ENCODE peak calls at places on chromosomes 11 and 22, in five cellular contexts. One of them, this sample, is unnamed.
A peak's percentile ranks its signal among the peaks of the same experiment; 100 is the strongest.

GRCh38 chr11:106493751-106494150 is 416.3 kb downstream of the AASDHPPT start:
- DNase-seq in GM12878: no peak
- DNase-seq in NT2/D1: no peak
- DNase-seq in H1: no peak
- DNase-seq in HepG2: peak; percentile 12
- DNase-seq in this sample: no peak

GRCh38 chr22:19868773-19869471 is 14.2 kb upstream of the GNB1L start:
- DNase-seq in HepG2: no peak
- DNase-seq in NT2/D1: no peak
- DNase-seq in H1: no peak
- DNase-seq in GM12878: no peak
- DNase-seq in this sample: no peak

GRCh38 chr22:23565288-23565941 is 14.7 kb downstream of the IGLL1 start:
- DNase-seq in GM12878: no peak
- DNase-seq in HepG2: no peak
- DNase-seq in NT2/D1: peak; percentile 27
- DNase-seq in H1: no peak
- DNase-seq in this sample: peak; percentile 60

GRCh38 chr11:121435132-121435531 is 17.0 kb upstream of the SORL1 start:
- DNase-seq in H1: no peak
- DNase-seq in NT2/D1: no peak
- DNase-seq in HepG2: no peak
- DNase-seq in GM12878: no peak
- DNase-seq in this sample: no peak

GRCh38 chr11:282630-283360 is 4.6 kb downstream of the NLRP6 start:
- DNase-seq in NT2/D1: no peak
- DNase-seq in H1: no peak
- DNase-seq in GM12878: no peak
- DNase-seq in HepG2: no peak
- DNase-seq in this sample: no peak

GRCh38 chr11:109229682-109230081 is 192.3 kb upstream of the C11orf87 start:
- DNase-seq in GM12878: no peak
- DNase-seq in H1: no peak
- DNase-seq in NT2/D1: no peak
- DNase-seq in HepG2: no peak
- DNase-seq in this sample: no peak

GRCh38 chr22:38947321-38948112 is 9.9 kb upstream of the APOBEC3A start:
- DNase-seq in NT2/D1: no peak
- DNase-seq in HepG2: no peak
- DNase-seq in H1: no peak
- DNase-seq in GM12878: no peak
- DNase-seq in this sample: no peak

GRCh38 chr11:128476729-128477128 is 110.6 kb downstream of the ETS1 start:
- DNase-seq in NT2/D1: no peak
- DNase-seq in H1: no peak
- DNase-seq in GM12878: no peak
- DNase-seq in HepG2: no peak
- DNase-seq in this sample: no peak

GRCh38 chr11:27518522-27518921 is 12.0 kb upstream of the LIN7C start:
- DNase-seq in H1: no peak
- DNase-seq in NT2/D1: no peak
- DNase-seq in HepG2: no peak
- DNase-seq in GM12878: no peak
- DNase-seq in this sample: no peak

GRCh38 chr11:68470304-68470811 is 9.8 kb downstream of the PPP6R3 start:
- DNase-seq in NT2/D1: no peak
- DNase-seq in HepG2: no peak
- DNase-seq in H1: no peak
- DNase-seq in GM12878: no peak
- DNase-seq in this sample: no peak

GRCh38 chr22:22895776-22896445 is 8.3 kb downstream of the IGLL5 start:
- DNase-seq in NT2/D1: no peak
- DNase-seq in H1: no peak
- DNase-seq in GM12878: no peak
- DNase-seq in HepG2: no peak
- DNase-seq in this sample: no peak

GRCh38 chr11:34960277-34960676 is 43.9 kb downstream of the PDHX start:
- DNase-seq in NT2/D1: no peak
- DNase-seq in HepG2: no peak
- DNase-seq in H1: no peak
- DNase-seq in GM12878: no peak
- DNase-seq in this sample: no peak

GRCh38 chr11:34566736-34567135 is 53.1 kb upstream of the ELF5 start:
- DNase-seq in NT2/D1: no peak
- DNase-seq in H1: no peak
- DNase-seq in HepG2: no peak
- DNase-seq in GM12878: no peak
- DNase-seq in this sample: no peak

GRCh38 chr22:39355080-39355479 is 5.3 kb downstream of the SYNGR1 start:
- DNase-seq in NT2/D1: no peak
- DNase-seq in H1: no peak
- DNase-seq in HepG2: no peak
- DNase-seq in GM12878: no peak
- DNase-seq in this sample: no peak

GRCh38 chr11:107969219-107969618 is 39.5 kb upstream of the CUL5 start:
- DNase-seq in H1: no peak
- DNase-seq in HepG2: no peak
- DNase-seq in NT2/D1: no peak
- DNase-seq in GM12878: no peak
- DNase-seq in this sample: peak; percentile 16

GRCh38 chr22:25563757-25564319 is 637 bp upstream of the GRK3 start:
- DNase-seq in H1: no peak
- DNase-seq in NT2/D1: no peak
- DNase-seq in GM12878: no peak
- DNase-seq in HepG2: peak; percentile 61
- DNase-seq in this sample: no peak

GRCh38 chr11:119130662-119131061 is 9.3 kb downstream of the HINFP start:
- DNase-seq in GM12878: no peak
- DNase-seq in NT2/D1: no peak
- DNase-seq in H1: no peak
- DNase-seq in HepG2: peak; percentile 56
- DNase-seq in this sample: no peak

GRCh38 chr22:34416321-34416900 is 496.1 kb upstream of the LARGE1 start:
- DNase-seq in HepG2: no peak
- DNase-seq in H1: no peak
- DNase-seq in GM12878: no peak
- DNase-seq in NT2/D1: no peak
- DNase-seq in this sample: no peak

GRCh38 chr22:27810566-27810965 is 9.0 kb upstream of the MN1 start:
- DNase-seq in GM12878: no peak
- DNase-seq in NT2/D1: no peak
- DNase-seq in HepG2: peak; percentile 40
- DNase-seq in H1: no peak
- DNase-seq in this sample: no peak

GRCh38 chr11:13781153-13781552 is 112.7 kb downstream of the FAR1 start:
- DNase-seq in H1: no peak
- DNase-seq in GM12878: no peak
- DNase-seq in NT2/D1: no peak
- DNase-seq in HepG2: peak; percentile 57
- DNase-seq in this sample: no peak

GRCh38 chr22:40799008-40799407 is 20.1 kb downstream of the SLC25A17 start:
- DNase-seq in GM12878: no peak
- DNase-seq in HepG2: no peak
- DNase-seq in NT2/D1: no peak
- DNase-seq in H1: no peak
- DNase-seq in this sample: no peak

GRCh38 chr11:62601364-62602140 is at the start of gene MTA2:
- DNase-seq in NT2/D1: peak; percentile 97
- DNase-seq in H1: peak; percentile 98
- DNase-seq in HepG2: peak; percentile 94
- DNase-seq in GM12878: peak; percentile 87
- DNase-seq in this sample: peak; percentile 97

GRCh38 chr22:31676700-31677099 is 14.7 kb upstream of the PISD start:
- DNase-seq in HepG2: no peak
- DNase-seq in GM12878: peak; percentile 66
- DNase-seq in NT2/D1: peak; percentile 80
- DNase-seq in H1: peak; percentile 86
- DNase-seq in this sample: no peak

GRCh38 chr22:36332623-36333331 is 55.0 kb downstream of the MYH9 start:
- DNase-seq in HepG2: no peak
- DNase-seq in GM12878: peak; percentile 59
- DNase-seq in NT2/D1: no peak
- DNase-seq in H1: no peak
- DNase-seq in this sample: no peak

DNA sequence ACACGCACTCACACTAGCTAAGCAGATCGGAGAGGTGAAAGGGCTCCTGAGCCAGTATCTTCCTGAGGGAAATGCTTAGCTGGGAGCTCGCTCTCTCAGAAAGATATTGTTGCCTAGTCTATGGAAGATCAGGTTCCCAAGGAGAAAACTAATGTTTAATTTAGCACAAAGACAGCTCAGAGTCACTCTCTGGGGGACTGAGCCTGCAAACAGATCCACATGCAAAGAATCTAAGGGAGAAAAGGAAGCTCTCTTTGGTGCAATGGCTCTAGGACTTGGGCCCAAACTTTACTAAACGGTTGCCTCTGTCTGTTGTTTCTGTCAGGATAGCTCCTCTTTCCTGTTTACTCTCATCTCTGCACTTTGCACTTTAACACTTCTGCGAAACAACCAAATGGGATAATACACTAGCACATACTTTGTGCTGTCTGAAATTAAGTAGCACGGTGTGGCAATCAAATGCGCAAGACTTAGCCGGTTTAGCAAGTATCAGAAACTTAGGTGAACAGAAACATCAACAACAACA is 10.7 kb downstream of the MAML2 start:
- DNase-seq in NT2/D1: no peak
- DNase-seq in H1: no peak
- DNase-seq in GM12878: no peak
- DNase-seq in HepG2: peak; percentile 83
- DNase-seq in this sample: no peak
- TF ChIP-seq SUZ12 in NT2/D1: no peak
- TF ChIP-seq SUZ12 in H1: no peak
- TF ChIP-seq SUZ12 in GM12878: no peak
- TF ChIP-seq SUZ12 in HepG2: no peak
- TF ChIP-seq SUZ12 in this sample: no peak

GRCh38 chr11:77789731-77790476 is 30.6 kb downstream of the RSF1 start:
- DNase-seq in HepG2: no peak
- DNase-seq in H1: no peak
- DNase-seq in NT2/D1: no peak
- DNase-seq in GM12878: no peak
- DNase-seq in this sample: no peak
- TF ChIP-seq SUZ12 in HepG2: no peak
- TF ChIP-seq SUZ12 in H1: no peak
- TF ChIP-seq SUZ12 in NT2/D1: no peak
- TF ChIP-seq SUZ12 in GM12878: no peak
- TF ChIP-seq SUZ12 in this sample: no peak

DNA sequence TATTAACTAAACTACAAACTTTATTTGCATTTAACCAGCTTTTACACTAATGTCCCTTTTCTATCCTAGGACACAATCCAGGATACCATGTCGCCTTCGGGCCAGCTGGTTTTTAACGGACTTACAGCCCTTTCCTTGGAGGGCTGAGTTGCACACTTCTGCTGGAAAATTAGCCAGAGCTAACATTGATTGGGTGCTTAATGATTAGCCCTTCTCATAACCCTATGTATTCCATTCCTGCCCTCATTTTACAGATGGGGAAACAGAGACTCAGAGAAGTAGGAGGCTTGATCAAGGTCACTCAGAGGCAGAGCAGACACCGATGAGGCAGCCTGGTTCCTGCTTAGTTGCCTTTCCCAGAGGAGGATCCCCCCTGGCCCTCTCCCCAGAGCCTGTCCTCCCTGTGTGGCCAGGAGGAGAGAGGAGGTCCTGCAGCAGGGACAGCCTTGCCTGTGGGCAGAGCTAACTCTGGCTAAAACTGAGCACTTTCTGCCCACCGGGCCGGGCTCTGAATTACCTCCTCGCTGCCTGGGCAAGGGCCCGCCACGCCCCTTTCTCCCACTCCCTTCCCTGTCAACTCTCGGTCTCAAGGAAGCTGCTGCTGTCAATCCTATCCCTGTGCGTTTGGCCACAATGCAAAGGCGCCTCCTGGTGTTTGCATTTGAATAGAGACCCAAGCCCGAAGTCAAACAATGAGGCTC is 59.6 kb upstream of the PAX6 start:
- DNase-seq in H1: peak; percentile 68
- DNase-seq in HepG2: peak; percentile 43
- DNase-seq in GM12878: no peak
- DNase-seq in NT2/D1: peak; percentile 84
- DNase-seq in this sample: peak; percentile 75
- TF ChIP-seq SUZ12 in H1: no peak
- TF ChIP-seq SUZ12 in HepG2: no peak
- TF ChIP-seq SUZ12 in GM12878: no peak
- TF ChIP-seq SUZ12 in NT2/D1: no peak
- TF ChIP-seq SUZ12 in this sample: no peak

GRCh38 chr11:3107608-3108182 is 50.5 kb upstream of the CARS1 start:
- DNase-seq in GM12878: no peak
- DNase-seq in H1: no peak
- DNase-seq in HepG2: no peak
- DNase-seq in NT2/D1: no peak
- DNase-seq in this sample: no peak

GRCh38 chr11:3104051-3104714 is 47.0 kb upstream of the CARS1 start:
- DNase-seq in H1: no peak
- DNase-seq in NT2/D1: no peak
- DNase-seq in GM12878: no peak
- DNase-seq in HepG2: no peak
- DNase-seq in this sample: no peak

GRCh38 chr11:3104961-3105790 is 48.0 kb upstream of the CARS1 start:
- DNase-seq in GM12878: no peak
- DNase-seq in HepG2: no peak
- DNase-seq in NT2/D1: no peak
- DNase-seq in H1: no peak
- DNase-seq in this sample: no peak

GRCh38 chr11:3106736-3107524 is 49.7 kb upstream of the CARS1 start:
- DNase-seq in H1: no peak
- DNase-seq in GM12878: no peak
- DNase-seq in HepG2: no peak
- DNase-seq in NT2/D1: no peak
- DNase-seq in this sample: no peak

DNA sequence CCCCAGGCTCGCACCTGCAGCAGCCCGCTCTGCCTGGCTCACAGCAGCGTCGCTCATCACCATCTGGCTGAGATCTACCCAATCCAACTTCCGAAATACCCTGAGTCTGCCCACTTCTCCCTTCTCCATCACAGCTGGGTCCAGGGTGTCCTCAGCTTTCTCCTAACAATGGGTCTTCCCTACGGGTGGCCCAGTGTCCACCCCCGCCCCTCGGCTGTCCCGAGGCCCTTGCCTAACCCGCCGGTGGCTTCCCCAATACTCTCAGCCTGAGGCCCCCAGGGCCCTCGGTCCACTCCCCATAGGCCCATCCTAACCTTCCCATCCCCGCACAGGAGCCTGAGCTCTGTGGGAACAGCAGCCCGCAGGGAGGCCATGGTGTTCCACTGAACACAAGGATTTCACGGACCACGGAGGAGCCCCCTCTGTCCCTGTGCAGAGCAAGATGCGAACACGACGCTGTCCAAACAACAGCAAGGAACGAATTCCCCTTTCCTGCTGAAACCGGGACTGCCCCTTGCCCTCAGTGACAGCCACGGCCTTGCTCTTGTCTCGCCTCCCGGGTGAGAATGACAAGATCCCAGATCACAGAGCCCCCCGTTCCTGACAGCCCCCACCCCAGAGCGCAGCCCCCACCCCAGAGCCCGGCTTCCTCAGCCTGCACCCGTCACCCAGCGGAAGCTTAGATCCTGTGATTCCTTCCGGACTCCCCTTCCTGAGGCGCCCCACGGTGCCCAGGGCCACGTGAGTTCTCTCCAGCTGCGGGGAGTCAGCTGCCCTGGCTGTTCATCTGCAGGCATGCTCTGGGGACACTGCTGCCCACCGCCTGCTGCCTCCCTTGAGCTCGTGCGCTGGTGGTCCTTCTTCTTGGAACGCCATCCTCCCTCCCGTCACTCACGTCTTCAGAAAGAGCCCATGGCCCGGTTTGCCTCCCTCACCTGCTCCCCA is 48.8 kb upstream of the CARS1 start:
- DNase-seq in NT2/D1: no peak
- DNase-seq in GM12878: no peak
- DNase-seq in H1: no peak
- DNase-seq in HepG2: no peak
- DNase-seq in this sample: no peak
- TF ChIP-seq SUZ12 in NT2/D1: no peak
- TF ChIP-seq SUZ12 in GM12878: no peak
- TF ChIP-seq SUZ12 in H1: no peak
- TF ChIP-seq SUZ12 in HepG2: no peak
- TF ChIP-seq SUZ12 in this sample: no peak

This sample was measured in HEK293T.